ENCODE peak calls at places on chromosomes 12 and 14, in four cellular contexts. One of them, this sample, is unnamed. For H3K4me1, the result is how much of the 10 kb centered on the place peaks cover.

GRCh38 chr14:102155150-102155549 is 15.5 kb downstream of the WDR20 start:
- DNase-seq in H1: no peak
- DNase-seq in HepG2: peak
- DNase-seq in K562: no peak
- DNase-seq in this sample: no peak

GRCh38 chr14:58955294-58955821 is 233.1 kb upstream of the DAAM1 start:
- DNase-seq in H1: no peak
- DNase-seq in HepG2: no peak
- DNase-seq in K562: no peak
- DNase-seq in this sample: no peak

GRCh38 chr12:84842406-84843013 is 70.1 kb downstream of the SLC6A15 start:
- DNase-seq in H1: no peak
- DNase-seq in HepG2: peak
- DNase-seq in K562: peak
- DNase-seq in this sample: peak

GRCh38 chr12:57342207-57342691 is 88.6 kb downstream of the R3HDM2 start:
- DNase-seq in H1: peak
- DNase-seq in HepG2: no peak
- DNase-seq in K562: peak
- DNase-seq in this sample: no peak

GRCh38 chr12:40946612-40947194 is 241.4 kb upstream of the PDZRN4 start:
- DNase-seq in H1: no peak
- DNase-seq in HepG2: peak
- DNase-seq in K562: peak
- DNase-seq in this sample: peak

GRCh38 chr12:47814539-47815170 is 5.0 kb downstream of the HDAC7 start:
- DNase-seq in H1: no peak
- DNase-seq in HepG2: no peak
- DNase-seq in K562: no peak
- DNase-seq in this sample: no peak

GRCh38 chr12:59149995-59150642 is 229.8 kb upstream of the LRIG3 start:
- DNase-seq in H1: no peak
- DNase-seq in HepG2: peak
- DNase-seq in K562: peak
- DNase-seq in this sample: peak

GRCh38 chr14:54817506-54817905 is 85.1 kb downstream of the GCH1 start:
- DNase-seq in H1: no peak
- DNase-seq in HepG2: no peak
- DNase-seq in K562: no peak
- DNase-seq in this sample: no peak

GRCh38 chr14:28759056-28759657 is 7.4 kb upstream of the FOXG1 start:
- DNase-seq in H1: peak
- DNase-seq in HepG2: no peak
- DNase-seq in K562: no peak
- DNase-seq in this sample: no peak

GRCh38 chr14:60805881-60806569 is 71.5 kb downstream of the MNAT1 start:
- DNase-seq in H1: no peak
- DNase-seq in HepG2: no peak
- DNase-seq in K562: no peak
- DNase-seq in this sample: no peak

GRCh38 chr14:20441466-20441865 is 5.5 kb upstream of the KLHL33 start:
- DNase-seq in H1: no peak
- DNase-seq in HepG2: no peak
- DNase-seq in K562: no peak
- DNase-seq in this sample: no peak

GRCh38 chr14:61696753-61697318 is 1.5 kb downstream of the HIF1A start:
- DNase-seq in H1: no peak
- DNase-seq in HepG2: no peak
- DNase-seq in K562: no peak
- DNase-seq in this sample: no peak

GRCh38 chr14:22479132-22479531 is 109.9 kb downstream of the DAD1 start:
- DNase-seq in H1: no peak
- DNase-seq in HepG2: no peak
- DNase-seq in K562: no peak
- DNase-seq in this sample: no peak

GRCh38 chr14:97462081-97462480 is 664.9 kb downstream of the VRK1 start:
- DNase-seq in H1: no peak
- DNase-seq in HepG2: no peak
- DNase-seq in K562: no peak
- DNase-seq in this sample: no peak

GRCh38 chr12:53938276-53939140 is at the start of gene HOXC13:
- DNase-seq in H1: peak
- DNase-seq in HepG2: peak
- DNase-seq in K562: peak
- DNase-seq in this sample: peak

GRCh38 chr12:68240975-68241374 is 12.4 kb downstream of the IL22 start:
- DNase-seq in H1: no peak
- DNase-seq in HepG2: no peak
- DNase-seq in K562: no peak
- DNase-seq in this sample: no peak

GRCh38 chr12:126667340-126667739 is 1599.6 kb upstream of the TMEM132C start:
- DNase-seq in H1: no peak
- DNase-seq in HepG2: no peak
- DNase-seq in K562: no peak
- DNase-seq in this sample: no peak

GRCh38 chr12:124295431-124296058 is 652 bp downstream of the RFLNA start:
- DNase-seq in H1: peak
- DNase-seq in HepG2: no peak
- DNase-seq in K562: no peak
- DNase-seq in this sample: no peak

GRCh38 chr12:21677204-21677603 is 19.6 kb upstream of the LDHB start:
- DNase-seq in H1: no peak
- DNase-seq in HepG2: no peak
- DNase-seq in K562: no peak
- DNase-seq in this sample: no peak

DNA sequence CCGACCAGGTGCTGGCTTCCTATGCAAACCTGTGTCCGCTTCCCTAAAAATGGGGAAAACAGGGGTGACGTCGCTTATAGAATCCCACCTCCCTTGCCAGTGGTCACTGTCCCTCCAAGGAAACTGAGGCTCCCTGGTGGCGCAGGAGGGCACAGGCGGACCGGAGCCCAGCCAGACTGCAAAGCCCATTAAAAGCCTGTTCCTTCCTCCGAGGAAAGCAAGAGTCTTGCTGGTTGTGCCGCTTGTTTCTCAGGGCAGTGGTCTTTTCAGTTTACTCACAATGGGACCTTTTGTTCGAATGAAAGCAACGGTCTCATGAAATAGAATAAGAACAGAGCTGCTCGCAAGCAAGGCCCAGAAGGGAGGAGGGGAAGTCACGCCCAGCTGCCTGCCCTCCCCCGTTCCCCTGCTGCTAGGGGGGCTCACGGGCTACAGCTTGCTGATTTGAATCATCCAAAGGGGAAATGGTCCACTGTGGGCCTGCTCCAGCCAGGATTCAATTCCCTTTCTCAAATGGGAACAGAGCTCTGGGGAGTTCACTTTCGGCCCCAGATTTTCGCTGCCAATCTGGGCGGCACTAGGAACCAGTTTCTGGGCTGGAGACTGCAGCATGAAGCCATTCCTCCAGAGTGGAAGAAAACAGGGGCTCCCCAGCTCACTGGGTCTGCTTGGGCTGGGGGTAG is 4.6 kb upstream of the SELPLG start:
- DNase-seq in H1: no peak
- DNase-seq in HepG2: no peak
- DNase-seq in K562: no peak
- DNase-seq in this sample: no peak
- H3K4me1 ChIP-seq in H1: under half
- H3K4me1 ChIP-seq in HepG2: under half
- H3K4me1 ChIP-seq in K562: under half
- H3K4me1 ChIP-seq in this sample: under half

DNA sequence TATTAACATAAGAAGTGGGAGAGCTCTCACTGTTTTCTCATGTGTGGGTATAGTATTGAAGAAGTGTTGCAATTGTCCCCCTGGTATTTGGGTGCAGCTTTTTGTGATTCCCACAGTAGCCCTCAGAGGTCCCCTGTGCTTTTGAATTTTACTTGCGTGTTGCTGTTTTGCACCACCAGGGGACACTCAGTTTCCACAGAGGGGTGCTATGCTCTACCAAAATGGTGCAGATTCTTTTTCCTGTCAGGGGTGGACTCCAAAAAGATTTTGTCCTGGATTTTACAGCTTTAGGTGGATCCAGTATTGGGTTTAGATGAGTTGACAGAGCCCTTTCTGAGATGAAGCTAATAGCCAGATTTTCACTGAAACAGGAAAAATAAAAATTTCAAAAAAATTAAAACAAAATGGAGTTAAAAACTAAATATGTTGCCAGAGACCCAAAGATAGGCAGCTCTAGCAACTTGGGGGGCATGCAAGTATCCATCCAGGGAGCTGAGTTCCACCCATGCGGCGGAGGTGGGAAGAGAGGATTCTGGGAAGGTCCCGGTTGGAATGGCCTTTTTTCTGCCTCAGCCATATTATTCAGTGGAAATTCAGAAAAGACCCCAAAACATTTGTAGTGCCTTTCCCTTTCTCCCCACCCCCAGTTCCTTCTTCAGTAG is 50.2 kb downstream of the TTLL5 start:
- DNase-seq in H1: peak
- DNase-seq in HepG2: peak
- DNase-seq in K562: peak
- DNase-seq in this sample: peak
- TF ChIP-seq MAX in H1: no peak
- TF ChIP-seq MAX in HepG2: no peak
- TF ChIP-seq MAX in K562: no peak
- TF ChIP-seq MAX in this sample: no peak

DNA sequence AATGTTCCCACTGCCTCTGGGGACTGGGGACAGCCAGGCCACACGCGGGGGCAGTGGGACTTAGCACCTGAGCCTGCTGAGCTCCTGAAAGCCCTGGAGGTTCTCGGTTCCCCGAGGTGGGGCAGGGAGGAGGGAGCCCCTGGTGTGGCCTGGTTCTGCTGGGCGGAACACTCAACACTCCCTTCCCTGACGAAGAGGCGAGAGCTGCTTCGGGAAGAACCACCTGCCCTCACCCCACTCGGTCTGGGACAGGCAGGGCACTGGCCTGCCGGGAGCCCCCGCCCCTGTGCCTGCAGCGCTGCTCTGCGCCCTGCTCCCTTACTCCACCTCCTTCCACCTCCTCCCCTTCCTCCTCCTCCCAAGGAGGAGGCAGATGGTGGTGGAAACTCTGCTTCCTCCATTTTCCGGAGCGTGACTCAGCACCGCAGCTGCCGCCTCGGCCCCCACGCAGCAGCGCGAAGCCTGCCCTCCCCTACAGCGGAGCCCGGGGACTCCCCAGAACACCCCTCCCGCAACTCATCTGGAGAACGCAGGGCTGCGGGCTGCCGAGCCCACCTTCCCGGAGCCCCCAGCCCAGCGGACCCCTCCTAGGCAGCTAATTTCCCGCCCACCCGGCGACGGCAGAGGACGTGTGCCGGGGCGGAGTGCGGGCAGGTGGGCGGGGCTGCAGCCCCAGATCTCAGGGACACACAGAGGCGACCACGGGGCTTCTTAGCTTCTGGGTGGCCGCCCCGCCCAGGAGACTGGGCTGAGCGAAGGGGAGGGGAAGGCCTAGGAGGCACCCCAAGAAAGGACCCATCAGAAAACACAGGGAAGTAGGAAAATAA is 11.7 kb upstream of the INF2 start:
- DNase-seq in H1: peak
- DNase-seq in HepG2: no peak
- DNase-seq in K562: peak
- DNase-seq in this sample: no peak
- TF ChIP-seq SRF in H1: no peak
- TF ChIP-seq SRF in HepG2: no peak
- TF ChIP-seq SRF in K562: peak
- TF ChIP-seq SRF in this sample: no peak

GRCh38 chr14:70652871-70653270 is 11.2 kb downstream of the TTC9 start:
- DNase-seq in H1: no peak
- DNase-seq in HepG2: no peak
- DNase-seq in K562: no peak
- DNase-seq in this sample: no peak

GRCh38 chr14:70655110-70655826 is 13.6 kb downstream of the TTC9 start:
- DNase-seq in H1: peak
- DNase-seq in HepG2: no peak
- DNase-seq in K562: no peak
- DNase-seq in this sample: no peak

GRCh38 chr14:70653662-70654061 is 11.9 kb downstream of the TTC9 start:
- DNase-seq in H1: peak
- DNase-seq in HepG2: no peak
- DNase-seq in K562: no peak
- DNase-seq in this sample: no peak

GRCh38 chr14:70651522-70651921 is 9.8 kb downstream of the TTC9 start:
- DNase-seq in H1: peak
- DNase-seq in HepG2: no peak
- DNase-seq in K562: no peak
- DNase-seq in this sample: no peak

DNA sequence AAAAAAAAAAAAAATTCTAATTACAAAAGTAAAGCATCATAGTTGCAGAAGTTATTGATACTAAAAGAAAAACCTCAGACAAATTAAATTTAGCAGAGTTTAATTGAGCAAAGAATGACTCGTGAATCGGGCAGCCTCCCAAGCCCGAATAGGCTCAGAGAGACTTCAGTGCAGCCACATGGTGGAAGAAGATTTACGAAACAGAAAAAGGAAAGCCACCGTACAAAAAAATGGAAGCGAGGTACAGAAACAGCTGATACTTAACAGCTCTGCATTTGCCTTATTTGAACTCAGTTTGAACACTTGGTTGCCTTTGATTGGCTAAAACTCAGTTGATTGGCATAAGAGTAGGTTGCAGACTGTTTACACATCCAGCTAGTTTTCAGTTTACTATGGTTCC is 12.9 kb downstream of the TTC9 start:
- DNase-seq in H1: no peak
- DNase-seq in HepG2: no peak
- DNase-seq in K562: no peak
- DNase-seq in this sample: no peak
- H3K4me1 ChIP-seq in H1: under half
- H3K4me1 ChIP-seq in HepG2: under half
- H3K4me1 ChIP-seq in K562: under half
- H3K4me1 ChIP-seq in this sample: under half

This sample was measured in HCT116.